ENCODE peak calls at places on chromosomes 5 and 9, in eight cellular contexts. One of them, this sample, is unnamed.

GRCh38 chr5:91219141-91219802 is 163.8 kb downstream of the ARRDC3 start:
- DNase-seq in gastrocnemius medialis: peak
- DNase-seq in brain microvascular endothelial cell: peak
- DNase-seq in heart left ventricle: no peak
- DNase-seq in CD8-positive, alpha-beta memory T cell: no peak
- DNase-seq in SK-N-SH: no peak
- DNase-seq in hepatocyte: peak
- DNase-seq in right cardiac atrium: peak
- DNase-seq in this sample: no peak

GRCh38 chr5:16521561-16522090 is 56.0 kb upstream of the ZNF622 start:
- DNase-seq in gastrocnemius medialis: no peak
- DNase-seq in brain microvascular endothelial cell: no peak
- DNase-seq in heart left ventricle: no peak
- DNase-seq in CD8-positive, alpha-beta memory T cell: no peak
- DNase-seq in SK-N-SH: no peak
- DNase-seq in hepatocyte: peak
- DNase-seq in right cardiac atrium: no peak
- DNase-seq in this sample: no peak

GRCh38 chr5:73921746-73922145 is 295.8 kb downstream of the ARHGEF28 start:
- DNase-seq in gastrocnemius medialis: no peak
- DNase-seq in brain microvascular endothelial cell: no peak
- DNase-seq in heart left ventricle: no peak
- DNase-seq in CD8-positive, alpha-beta memory T cell: no peak
- DNase-seq in SK-N-SH: no peak
- DNase-seq in hepatocyte: no peak
- DNase-seq in right cardiac atrium: no peak
- DNase-seq in this sample: no peak

GRCh38 chr5:171633776-171634470 is 151.7 kb upstream of the SMIM23 start:
- DNase-seq in gastrocnemius medialis: no peak
- DNase-seq in brain microvascular endothelial cell: no peak
- DNase-seq in heart left ventricle: no peak
- DNase-seq in CD8-positive, alpha-beta memory T cell: no peak
- DNase-seq in SK-N-SH: no peak
- DNase-seq in hepatocyte: no peak
- DNase-seq in right cardiac atrium: no peak
- DNase-seq in this sample: no peak

GRCh38 chr5:169404223-169404622 is 103.3 kb upstream of the SLIT3 start:
- DNase-seq in gastrocnemius medialis: no peak
- DNase-seq in brain microvascular endothelial cell: no peak
- DNase-seq in heart left ventricle: no peak
- DNase-seq in CD8-positive, alpha-beta memory T cell: no peak
- DNase-seq in SK-N-SH: no peak
- DNase-seq in hepatocyte: no peak
- DNase-seq in right cardiac atrium: no peak
- DNase-seq in this sample: no peak

GRCh38 chr9:93575706-93576295 is 583 bp upstream of the PHF2 start:
- DNase-seq in gastrocnemius medialis: no peak
- DNase-seq in brain microvascular endothelial cell: no peak
- DNase-seq in heart left ventricle: peak
- DNase-seq in CD8-positive, alpha-beta memory T cell: peak
- DNase-seq in SK-N-SH: peak
- DNase-seq in hepatocyte: peak
- DNase-seq in right cardiac atrium: peak
- DNase-seq in this sample: peak

GRCh38 chr5:157540707-157541451 is 34.7 kb downstream of the ADAM19 start:
- DNase-seq in gastrocnemius medialis: peak
- DNase-seq in brain microvascular endothelial cell: peak
- DNase-seq in heart left ventricle: peak
- DNase-seq in CD8-positive, alpha-beta memory T cell: peak
- DNase-seq in SK-N-SH: peak
- DNase-seq in hepatocyte: no peak
- DNase-seq in right cardiac atrium: peak
- DNase-seq in this sample: peak

GRCh38 chr5:120471971-120472370 is 7.9 kb downstream of the PRR16 start:
- DNase-seq in gastrocnemius medialis: no peak
- DNase-seq in brain microvascular endothelial cell: no peak
- DNase-seq in heart left ventricle: no peak
- DNase-seq in CD8-positive, alpha-beta memory T cell: no peak
- DNase-seq in SK-N-SH: no peak
- DNase-seq in hepatocyte: no peak
- DNase-seq in right cardiac atrium: no peak
- DNase-seq in this sample: no peak

GRCh38 chr9:98742325-98743280 is 33.9 kb upstream of the GABBR2 start:
- DNase-seq in gastrocnemius medialis: no peak
- DNase-seq in brain microvascular endothelial cell: no peak
- DNase-seq in heart left ventricle: no peak
- DNase-seq in CD8-positive, alpha-beta memory T cell: no peak
- DNase-seq in SK-N-SH: no peak
- DNase-seq in hepatocyte: no peak
- DNase-seq in right cardiac atrium: no peak
- DNase-seq in this sample: no peak

GRCh38 chr5:143775258-143775657 is 36.7 kb upstream of the HMHB1 start:
- DNase-seq in gastrocnemius medialis: no peak
- DNase-seq in brain microvascular endothelial cell: peak
- DNase-seq in heart left ventricle: no peak
- DNase-seq in CD8-positive, alpha-beta memory T cell: no peak
- DNase-seq in SK-N-SH: no peak
- DNase-seq in hepatocyte: no peak
- DNase-seq in right cardiac atrium: no peak
- DNase-seq in this sample: no peak

GRCh38 chr9:77486968-77487367 is 161.2 kb downstream of the GNA14 start:
- DNase-seq in gastrocnemius medialis: no peak
- DNase-seq in brain microvascular endothelial cell: no peak
- DNase-seq in heart left ventricle: no peak
- DNase-seq in CD8-positive, alpha-beta memory T cell: no peak
- DNase-seq in SK-N-SH: no peak
- DNase-seq in hepatocyte: no peak
- DNase-seq in right cardiac atrium: no peak
- DNase-seq in this sample: no peak

GRCh38 chr5:180208038-180208434 is 975 bp downstream of the RASGEF1C start:
- DNase-seq in gastrocnemius medialis: no peak
- DNase-seq in brain microvascular endothelial cell: no peak
- DNase-seq in heart left ventricle: no peak
- DNase-seq in CD8-positive, alpha-beta memory T cell: no peak
- DNase-seq in SK-N-SH: no peak
- DNase-seq in hepatocyte: no peak
- DNase-seq in right cardiac atrium: no peak
- DNase-seq in this sample: no peak

GRCh38 chr9:86434039-86434726 is 80.0 kb upstream of the TUT7 start:
- DNase-seq in gastrocnemius medialis: peak
- DNase-seq in brain microvascular endothelial cell: peak
- DNase-seq in heart left ventricle: peak
- DNase-seq in CD8-positive, alpha-beta memory T cell: peak
- DNase-seq in SK-N-SH: peak
- DNase-seq in hepatocyte: peak
- DNase-seq in right cardiac atrium: peak
- DNase-seq in this sample: no peak

GRCh38 chr9:113462781-113463286 is 693 bp upstream of the RGS3 start:
- DNase-seq in gastrocnemius medialis: no peak
- DNase-seq in brain microvascular endothelial cell: no peak
- DNase-seq in heart left ventricle: no peak
- DNase-seq in CD8-positive, alpha-beta memory T cell: no peak
- DNase-seq in SK-N-SH: no peak
- DNase-seq in hepatocyte: no peak
- DNase-seq in right cardiac atrium: peak
- DNase-seq in this sample: no peak

DNA sequence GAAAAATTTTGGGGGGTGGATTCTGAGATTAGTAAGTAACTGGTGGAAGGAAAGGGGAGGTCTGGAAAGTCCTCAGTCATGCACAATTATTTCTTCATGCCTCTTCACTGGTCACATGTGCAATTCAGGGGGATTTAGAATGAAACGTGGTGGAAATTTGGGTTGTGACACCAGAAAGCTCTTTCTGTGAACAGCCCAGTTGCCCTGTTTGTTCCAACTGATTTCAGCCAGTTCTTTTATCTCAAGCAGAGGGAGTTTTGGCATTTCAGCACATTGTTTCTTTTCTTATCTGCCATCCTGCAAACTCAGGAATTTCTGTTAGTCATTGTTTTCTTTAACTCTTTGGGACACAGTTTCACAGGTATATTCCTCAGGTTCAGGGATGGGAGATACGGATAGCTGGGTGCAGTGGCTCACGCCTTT is 5.1 kb upstream of the B4GALT1 start:
- DNase-seq in gastrocnemius medialis: no peak
- DNase-seq in brain microvascular endothelial cell: no peak
- DNase-seq in heart left ventricle: no peak
- DNase-seq in CD8-positive, alpha-beta memory T cell: no peak
- DNase-seq in SK-N-SH: no peak
- DNase-seq in hepatocyte: peak
- DNase-seq in right cardiac atrium: no peak
- DNase-seq in this sample: no peak
- H3K27ac ChIP-seq in gastrocnemius medialis: no peak
- H3K27ac ChIP-seq in brain microvascular endothelial cell: no peak
- H3K27ac ChIP-seq in heart left ventricle: no peak
- H3K27ac ChIP-seq in CD8-positive, alpha-beta memory T cell: no peak
- H3K27ac ChIP-seq in SK-N-SH: no peak
- H3K27ac ChIP-seq in hepatocyte: peak
- H3K27ac ChIP-seq in right cardiac atrium: no peak
- H3K27ac ChIP-seq in this sample: no peak

GRCh38 chr5:172685036-172685435 is 44.0 kb downstream of the NEURL1B start:
- DNase-seq in gastrocnemius medialis: no peak
- DNase-seq in brain microvascular endothelial cell: no peak
- DNase-seq in heart left ventricle: no peak
- DNase-seq in CD8-positive, alpha-beta memory T cell: no peak
- DNase-seq in SK-N-SH: no peak
- DNase-seq in hepatocyte: no peak
- DNase-seq in right cardiac atrium: no peak
- DNase-seq in this sample: no peak
- H3K27ac ChIP-seq in gastrocnemius medialis: no peak
- H3K27ac ChIP-seq in brain microvascular endothelial cell: no peak
- H3K27ac ChIP-seq in heart left ventricle: no peak
- H3K27ac ChIP-seq in CD8-positive, alpha-beta memory T cell: no peak
- H3K27ac ChIP-seq in SK-N-SH: no peak
- H3K27ac ChIP-seq in hepatocyte: no peak
- H3K27ac ChIP-seq in right cardiac atrium: no peak
- H3K27ac ChIP-seq in this sample: peak

GRCh38 chr5:95862636-95863382 is 40.3 kb upstream of the GLRX start:
- DNase-seq in gastrocnemius medialis: no peak
- DNase-seq in brain microvascular endothelial cell: no peak
- DNase-seq in heart left ventricle: no peak
- DNase-seq in CD8-positive, alpha-beta memory T cell: no peak
- DNase-seq in SK-N-SH: no peak
- DNase-seq in hepatocyte: no peak
- DNase-seq in right cardiac atrium: no peak
- DNase-seq in this sample: no peak
- H3K27ac ChIP-seq in gastrocnemius medialis: peak
- H3K27ac ChIP-seq in brain microvascular endothelial cell: peak
- H3K27ac ChIP-seq in heart left ventricle: no peak
- H3K27ac ChIP-seq in CD8-positive, alpha-beta memory T cell: no peak
- H3K27ac ChIP-seq in SK-N-SH: no peak
- H3K27ac ChIP-seq in hepatocyte: peak
- H3K27ac ChIP-seq in right cardiac atrium: peak
- H3K27ac ChIP-seq in this sample: peak

DNA sequence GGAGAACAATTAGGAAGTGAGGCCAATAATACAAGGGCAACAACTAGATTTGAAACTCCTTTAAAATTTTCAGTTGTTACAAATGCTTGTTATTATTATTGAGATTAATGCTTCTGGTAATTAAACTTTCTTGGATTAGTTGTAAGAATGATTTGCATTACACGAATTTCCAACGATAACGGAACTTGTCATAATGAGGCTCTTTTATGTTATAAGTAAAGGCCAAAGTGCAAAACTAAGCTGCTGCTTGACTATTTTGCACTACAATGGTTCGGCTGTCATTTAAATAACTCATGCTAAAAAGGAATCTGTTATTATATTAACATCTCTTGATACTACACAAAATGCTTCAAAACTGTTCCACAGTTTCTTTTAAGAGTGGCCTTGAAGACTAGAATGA is 1007.1 kb downstream of the PTPRD start:
- DNase-seq in gastrocnemius medialis: no peak
- DNase-seq in brain microvascular endothelial cell: no peak
- DNase-seq in heart left ventricle: no peak
- DNase-seq in CD8-positive, alpha-beta memory T cell: no peak
- DNase-seq in SK-N-SH: no peak
- DNase-seq in hepatocyte: no peak
- DNase-seq in right cardiac atrium: no peak
- DNase-seq in this sample: no peak
- H3K27ac ChIP-seq in gastrocnemius medialis: no peak
- H3K27ac ChIP-seq in brain microvascular endothelial cell: no peak
- H3K27ac ChIP-seq in heart left ventricle: no peak
- H3K27ac ChIP-seq in CD8-positive, alpha-beta memory T cell: no peak
- H3K27ac ChIP-seq in SK-N-SH: no peak
- H3K27ac ChIP-seq in hepatocyte: no peak
- H3K27ac ChIP-seq in right cardiac atrium: no peak
- H3K27ac ChIP-seq in this sample: no peak

GRCh38 chr9:95460627-95461164 is 56.1 kb downstream of the PTCH1 start:
- DNase-seq in gastrocnemius medialis: no peak
- DNase-seq in brain microvascular endothelial cell: no peak
- DNase-seq in heart left ventricle: no peak
- DNase-seq in CD8-positive, alpha-beta memory T cell: no peak
- DNase-seq in SK-N-SH: peak
- DNase-seq in hepatocyte: no peak
- DNase-seq in right cardiac atrium: no peak
- DNase-seq in this sample: no peak

GRCh38 chr9:95465115-95465514 is 51.7 kb downstream of the PTCH1 start:
- DNase-seq in gastrocnemius medialis: no peak
- DNase-seq in brain microvascular endothelial cell: no peak
- DNase-seq in heart left ventricle: no peak
- DNase-seq in CD8-positive, alpha-beta memory T cell: no peak
- DNase-seq in SK-N-SH: no peak
- DNase-seq in hepatocyte: no peak
- DNase-seq in right cardiac atrium: no peak
- DNase-seq in this sample: no peak

GRCh38 chr9:95462419-95463121 is 54.2 kb downstream of the PTCH1 start:
- DNase-seq in gastrocnemius medialis: peak
- DNase-seq in brain microvascular endothelial cell: peak
- DNase-seq in heart left ventricle: peak
- DNase-seq in CD8-positive, alpha-beta memory T cell: peak
- DNase-seq in SK-N-SH: peak
- DNase-seq in hepatocyte: peak
- DNase-seq in right cardiac atrium: peak
- DNase-seq in this sample: peak

GRCh38 chr9:95461448-95462381 is 55.1 kb downstream of the PTCH1 start:
- DNase-seq in gastrocnemius medialis: no peak
- DNase-seq in brain microvascular endothelial cell: no peak
- DNase-seq in heart left ventricle: no peak
- DNase-seq in CD8-positive, alpha-beta memory T cell: no peak
- DNase-seq in SK-N-SH: no peak
- DNase-seq in hepatocyte: no peak
- DNase-seq in right cardiac atrium: no peak
- DNase-seq in this sample: no peak

GRCh38 chr9:95463145-95464060 is 53.4 kb downstream of the PTCH1 start:
- DNase-seq in gastrocnemius medialis: no peak
- DNase-seq in brain microvascular endothelial cell: no peak
- DNase-seq in heart left ventricle: no peak
- DNase-seq in CD8-positive, alpha-beta memory T cell: no peak
- DNase-seq in SK-N-SH: no peak
- DNase-seq in hepatocyte: no peak
- DNase-seq in right cardiac atrium: no peak
- DNase-seq in this sample: no peak
- H3K27ac ChIP-seq in gastrocnemius medialis: no peak
- H3K27ac ChIP-seq in brain microvascular endothelial cell: no peak
- H3K27ac ChIP-seq in heart left ventricle: peak
- H3K27ac ChIP-seq in CD8-positive, alpha-beta memory T cell: peak
- H3K27ac ChIP-seq in SK-N-SH: peak
- H3K27ac ChIP-seq in hepatocyte: peak
- H3K27ac ChIP-seq in right cardiac atrium: no peak
- H3K27ac ChIP-seq in this sample: peak

DNA sequence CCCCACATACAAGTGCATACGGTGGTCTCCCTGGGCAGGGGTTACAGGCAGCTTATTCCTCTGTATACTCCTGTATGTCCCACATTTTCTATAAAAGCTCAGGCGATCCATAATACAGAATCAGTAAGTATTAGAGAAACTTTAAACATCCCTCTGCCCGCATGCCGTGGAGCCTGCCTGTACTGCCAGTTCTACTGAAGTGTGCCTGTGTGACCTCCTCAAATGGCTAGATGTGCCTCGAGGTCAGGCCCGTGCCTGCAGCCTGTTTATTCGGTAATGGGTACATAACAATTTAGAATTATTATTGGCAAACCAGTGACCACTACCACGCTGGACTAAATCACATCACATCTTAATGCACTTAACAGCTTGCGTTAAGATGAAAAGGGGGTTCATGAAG is 190.8 kb downstream of the FANCC start:
- DNase-seq in gastrocnemius medialis: no peak
- DNase-seq in brain microvascular endothelial cell: no peak
- DNase-seq in heart left ventricle: no peak
- DNase-seq in CD8-positive, alpha-beta memory T cell: no peak
- DNase-seq in SK-N-SH: no peak
- DNase-seq in hepatocyte: no peak
- DNase-seq in right cardiac atrium: no peak
- DNase-seq in this sample: no peak
- H3K27ac ChIP-seq in gastrocnemius medialis: no peak
- H3K27ac ChIP-seq in brain microvascular endothelial cell: no peak
- H3K27ac ChIP-seq in heart left ventricle: no peak
- H3K27ac ChIP-seq in CD8-positive, alpha-beta memory T cell: no peak
- H3K27ac ChIP-seq in SK-N-SH: peak
- H3K27ac ChIP-seq in hepatocyte: no peak
- H3K27ac ChIP-seq in right cardiac atrium: no peak
- H3K27ac ChIP-seq in this sample: no peak